ENCODE peak calls at places on chromosome 18, in five cellular contexts. V, A, X, L and I are unnamed samples.

GRCh38 chr18:26504831-26505230 is 43.5 kb downstream of the KCTD1 start:
- DNase-seq in L (no peak), V (no peak), X (no peak), A (no peak), I (no peak)

GRCh38 chr18:31646332-31646822 is 38.0 kb downstream of the B4GALT6 start:
- DNase-seq in X (no peak), A (no peak), L (no peak), V (no peak), I (no peak)

GRCh38 chr18:23690505-23691068 is 1.3 kb downstream of the LAMA3 start:
- DNase-seq in A (no peak), L (no peak), X (no peak), V (no peak), I (no peak)

GRCh38 chr18:55856191-55856590 is 268.2 kb upstream of the TCF4 start:
- DNase-seq in L (peak; percentile 73), V (no peak), X (no peak), A (peak; percentile 43), I (peak; percentile 82)

GRCh38 chr18:61822879-61823278 is 69.9 kb downstream of the RNF152 start:
- DNase-seq in L (no peak), X (peak; percentile 54), V (no peak), A (no peak), I (no peak)

GRCh38 chr18:43271593-43272432 is 5.5 kb downstream of the SYT4 start:
- DNase-seq in A (peak; percentile 59), V (no peak), X (peak; percentile 17), L (peak; percentile 79), I (peak; percentile 75)

GRCh38 chr18:60892855-60893254 is 440.4 kb upstream of the CDH20 start:
- DNase-seq in V (no peak), A (peak; percentile 35), L (peak; percentile 72), X (no peak), I (peak; percentile 63)

GRCh38 chr18:78562446-78563020 is 417.1 kb upstream of the SALL3 start:
- DNase-seq in V (no peak), A (no peak), L (no peak), X (no peak), I (no peak)

GRCh38 chr18:62498616-62499262 is 24.1 kb upstream of the ZCCHC2 start:
- DNase-seq in L (no peak), X (no peak), V (no peak), A (no peak), I (no peak)

GRCh38 chr18:32760391-32760790 is 12.4 kb downstream of the KLHL14 start:
- DNase-seq in X (peak; percentile 9), V (no peak), L (no peak), A (no peak), I (no peak)

GRCh38 chr18:58847383-58848071 is 17.1 kb upstream of the ZNF532 start:
- DNase-seq in X (peak; percentile 38), A (no peak), L (no peak), V (peak; percentile 71), I (no peak)

GRCh38 chr18:79528846-79529245 is 133.1 kb downstream of the NFATC1 start:
- DNase-seq in V (peak; percentile 67), A (peak; percentile 77), L (peak; percentile 84), X (peak; percentile 76), I (peak; percentile 76)

GRCh38 chr18:71105078-71105819 is 816.4 kb downstream of the SOCS6 start:
- DNase-seq in V (no peak), A (no peak), L (peak; percentile 75), X (no peak), I (peak; percentile 63)

GRCh38 chr18:36309436-36310391 is 12.2 kb downstream of the FHOD3 start:
- DNase-seq in X (peak; percentile 69), A (peak; percentile 58), L (peak; percentile 99), V (no peak), I (peak; percentile 99)

GRCh38 chr18:26780520-26781325 is 84.8 kb downstream of the AQP4 start:
- DNase-seq in V (no peak), A (no peak), X (no peak), L (no peak), I (no peak)

GRCh38 chr18:22223263-22223960 is 54.0 kb downstream of the GATA6 start:
- DNase-seq in L (peak; percentile 90), A (peak; percentile 94), V (peak; percentile 78), X (no peak), I (peak; percentile 89)

GRCh38 chr18:30970201-30970816 is 72.2 kb downstream of the DSC3 start:
- DNase-seq in L (peak; percentile 67), A (peak; percentile 54), X (no peak), V (no peak), I (peak; percentile 16)

GRCh38 chr18:21196426-21196825 is 45.6 kb upstream of the GREB1L start:
- DNase-seq in L (no peak), V (no peak), X (no peak), A (no peak), I (peak; percentile 5)

GRCh38 chr18:40094441-40094840 is 1860.6 kb upstream of the PIK3C3 start:
- DNase-seq in L (peak; percentile 6), V (no peak), A (no peak), X (no peak), I (peak; percentile 52)

GRCh38 chr18:76524900-76525698 is 30.1 kb upstream of the ZNF516 start:
- DNase-seq in V (no peak), L (peak; percentile 80), X (no peak), A (peak; percentile 79), I (peak; percentile 82)

GRCh38 chr18:62118324-62118723 is 68.5 kb downstream of the PIGN start:
- DNase-seq in V (no peak), L (peak; percentile 88), A (no peak), X (no peak), I (peak; percentile 78)

GRCh38 chr18:36179562-36180334 is 7.5 kb upstream of the MOCOS start:
- DNase-seq in V (peak; percentile 79), L (peak; percentile 94), A (peak; percentile 53), X (no peak), I (peak; percentile 93)

GRCh38 chr18:36593001-36593400 is 235.8 kb downstream of the TPGS2 start:
- DNase-seq in X (no peak), A (no peak), V (no peak), L (peak; percentile 29), I (no peak)

GRCh38 chr18:57837917-57838548 is 34.9 kb upstream of the ATP8B1 start:
- DNase-seq in A (no peak), L (peak; percentile 55), X (no peak), V (no peak), I (peak; percentile 8)

GRCh38 chr18:79548986-79549637 is 130.5 kb upstream of the CTDP1 start:
- DNase-seq in X (no peak), L (no peak), V (no peak), A (no peak), I (no peak)

GRCh38 chr18:79402977-79403722 is 7.4 kb downstream of the NFATC1 start:
- DNase-seq in V (peak; percentile 84), L (peak; percentile 47), A (no peak), X (no peak), I (no peak)

GRCh38 chr18:79715280-79715679 is 35.7 kb downstream of the CTDP1 start:
- DNase-seq in V (no peak), A (no peak), L (no peak), X (no peak), I (no peak)

GRCh38 chr18:51028201-51028805 is 1.7 kb upstream of the SMAD4 start:
- DNase-seq in A (no peak), V (no peak), X (peak; percentile 30), L (no peak), I (peak; percentile 72)

GRCh38 chr18:50356036-50356945 is 18.6 kb upstream of the SKA1 start:
- DNase-seq in A (no peak), L (peak; percentile 19), V (no peak), X (no peak), I (no peak)

GRCh38 chr18:44909191-44909719 is 228.6 kb downstream of the SETBP1 start:
- DNase-seq in A (peak; percentile 23), V (no peak), X (no peak), L (no peak), I (peak; percentile 42)

GRCh38 chr18:23934252-23934651 is 80.3 kb upstream of the TTC39C start:
- DNase-seq in A (no peak), L (no peak), X (no peak), V (no peak), I (no peak)

DNA sequence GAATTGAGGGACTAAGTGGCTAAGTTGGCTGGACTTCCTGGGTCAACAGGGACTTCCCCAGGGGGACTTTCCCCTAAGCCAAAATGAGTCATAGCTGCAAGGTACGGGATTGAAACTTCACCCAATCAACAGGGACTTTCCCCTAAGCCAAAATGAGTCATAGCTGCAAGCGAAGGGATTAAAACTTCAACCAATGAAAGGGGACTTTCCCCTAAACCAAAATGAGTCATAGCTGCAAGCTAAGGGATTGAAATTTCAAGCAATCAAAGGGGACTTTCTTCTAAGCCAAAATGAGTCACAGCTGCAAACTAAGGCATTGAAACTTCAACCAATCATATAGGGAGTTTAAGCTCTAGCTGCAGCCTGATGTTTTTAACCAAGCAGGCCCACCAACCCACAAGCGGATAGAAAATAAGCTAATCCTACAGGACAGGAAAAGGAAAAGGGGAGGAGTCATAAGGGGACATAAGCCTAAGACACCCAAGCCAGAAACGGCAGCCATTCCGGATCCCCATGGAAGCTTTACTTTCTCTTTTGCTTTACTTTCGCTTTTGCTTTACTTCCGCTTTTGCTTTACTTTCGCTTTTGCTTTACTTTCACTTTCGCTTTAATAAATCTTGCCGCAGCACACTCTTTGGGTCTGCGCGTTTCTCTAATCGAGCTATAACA is 1375.4 kb upstream of the CELF4 start:
- DNase-seq in V (no peak), A (peak; percentile 69), X (no peak), L (peak; percentile 58), I (peak; percentile 78)
- H3K4me3 ChIP-seq in V (no peak overlapping the region), A (no peak overlapping the region), X (no peak overlapping the region), L (no peak overlapping the region), I (no peak overlapping the region)

GRCh38 chr18:8631265-8631664 is 22.0 kb downstream of the RAB12 start:
- DNase-seq in V (no peak), L (no peak), A (no peak), X (no peak), I (no peak)
- TF ChIP-seq CTCF in V (no peak), L (no peak), A (no peak), X (no peak), I (no peak)

GRCh38 chr18:73279499-73279898 is 411.7 kb upstream of the NETO1 start:
- DNase-seq in A (no peak), X (no peak), V (peak; percentile 58), L (no peak), I (no peak)

GRCh38 chr18:73270919-73271318 is 403.1 kb upstream of the NETO1 start:
- DNase-seq in A (no peak), V (no peak), X (no peak), L (no peak), I (no peak)

DNA sequence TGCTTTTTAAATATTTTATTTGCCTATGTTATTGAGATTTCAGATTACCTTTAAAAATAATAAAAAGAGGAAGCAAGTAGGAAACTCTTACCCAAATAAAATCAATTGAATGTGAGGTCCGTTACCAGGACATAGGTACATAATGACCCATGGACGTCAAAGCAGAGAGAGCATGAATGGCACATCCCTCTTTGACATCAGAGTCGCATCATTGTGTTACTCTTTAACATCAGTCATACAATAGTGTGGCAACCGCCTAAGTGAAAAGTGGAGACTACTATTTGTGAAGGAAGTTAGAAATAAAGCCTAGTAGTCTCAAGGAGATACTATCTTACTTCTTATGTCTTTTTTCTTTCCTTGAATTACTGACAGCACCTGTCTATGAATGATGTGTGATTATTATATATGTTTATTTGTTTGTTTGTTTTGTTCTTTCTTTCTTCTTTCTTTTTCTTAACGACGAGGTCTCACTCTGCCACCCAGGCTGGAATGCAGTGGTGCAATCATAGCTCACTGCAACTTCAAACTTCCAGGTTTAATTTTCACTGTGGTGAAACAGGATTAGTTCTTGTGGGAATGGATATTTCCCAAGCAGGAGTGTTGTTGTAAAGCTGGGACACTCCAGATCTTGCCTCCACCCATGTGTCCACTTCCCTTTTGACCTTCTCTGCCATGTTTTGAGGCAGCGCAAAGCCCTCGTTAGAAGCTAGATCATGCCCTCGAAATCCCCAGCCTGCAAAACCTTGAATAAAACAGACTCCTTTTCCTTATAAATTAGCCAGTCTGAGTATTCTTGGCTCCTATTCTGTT is 407.2 kb upstream of the NETO1 start:
- DNase-seq in V (no peak), X (no peak), L (no peak), A (no peak), I (no peak)
- H3K4me3 ChIP-seq in V (no peak overlapping the region), X (no peak overlapping the region), L (no peak overlapping the region), A (no peak overlapping the region), I (no peak overlapping the region)

GRCh38 chr18:34942975-34943374 is 98.2 kb upstream of the MAPRE2 start:
- DNase-seq in A (peak; percentile 31), X (no peak), V (no peak), L (no peak), I (no peak)
- TF ChIP-seq CTCF in A (peak; percentile 21), X (peak; percentile 5), V (no peak), L (no peak), I (no peak)